ENCODE peak calls at places on chromosomes 1 and 21, in eight cellular contexts. Y is HTR-8/SVneo, U is activated B cell treated with CpG ODN at 0.5 μM for 24 hours, G is neural progenitor cell, N is nucleus accumbens, B is WTC11, X is HT-29, W is fibroblast of the aortic adventitia. A is an unnamed sample.

GRCh38 chr1:200415693-200416593 is 6.1 kb upstream of the ZNF281 start:
- DNase-seq in B (no peak), X (peak; percentile 22), G (no peak), Y (peak; percentile 73), N (no peak), U (no peak), W (peak; percentile 98), A (peak; percentile 99)

GRCh38 chr1:51488372-51489050 is 30.6 kb downstream of the EPS15 start:
- DNase-seq in Y (no peak), G (no peak), B (no peak), X (no peak), U (no peak), W (peak; percentile 28), N (no peak), A (no peak)

GRCh38 chr1:8880068-8880676 is 1.7 kb upstream of the ENO1 start:
- DNase-seq in X (peak; percentile 74), N (no peak), B (no peak), U (no peak), Y (no peak), G (no peak), W (peak; percentile 100), A (peak; percentile 96)

GRCh38 chr21:20856926-20857325 is 141.3 kb upstream of the NCAM2 start:
- DNase-seq in W (no peak), U (no peak), G (no peak), Y (no peak), N (no peak), X (no peak), B (no peak), A (no peak)

GRCh38 chr1:67676946-67677345 is 8.1 kb upstream of the GADD45A start:
- DNase-seq in N (no peak), U (no peak), B (no peak), Y (no peak), W (no peak), G (no peak), X (no peak), A (no peak)

GRCh38 chr1:17717595-17717994 is 37.5 kb upstream of the ACTL8 start:
- DNase-seq in Y (no peak), X (no peak), U (no peak), N (no peak), G (no peak), B (no peak), W (no peak), A (no peak)

GRCh38 chr1:204314893-204315735 is 44.6 kb downstream of the PLEKHA6 start:
- DNase-seq in W (no peak), X (no peak), Y (no peak), G (no peak), B (no peak), U (no peak), N (no peak), A (no peak)

GRCh38 chr1:53572061-53572801 is 113.0 kb downstream of the DMRTB1 start:
- DNase-seq in N (no peak), X (peak; percentile 52), Y (peak; percentile 69), U (no peak), G (peak; percentile 70), W (peak; percentile 25), B (peak; percentile 12), A (peak; percentile 77)

GRCh38 chr21:42367379-42368165 is 1.2 kb upstream of the TFF1 start:
- DNase-seq in X (no peak), N (no peak), Y (no peak), B (no peak), W (no peak), G (no peak), U (no peak), A (no peak)

GRCh38 chr1:192167941-192168685 is 9.9 kb downstream of the RGS18 start:
- DNase-seq in Y (no peak), X (no peak), G (no peak), N (no peak), W (peak; percentile 80), U (no peak), B (no peak), A (peak; percentile 8)

GRCh38 chr1:17009706-17010105 is 2.0 kb downstream of the ATP13A2 start:
- DNase-seq in W (no peak), B (no peak), Y (no peak), G (no peak), U (no peak), N (no peak), X (peak; percentile 65), A (no peak)

GRCh38 chr1:33735624-33736023 is 128.3 kb upstream of the HMGB4 start:
- DNase-seq in N (no peak), Y (peak; percentile 15), U (no peak), X (peak; percentile 2), G (peak; percentile 9), W (peak; percentile 70), B (no peak), A (no peak)

GRCh38 chr21:15731243-15731613 is 1.4 kb downstream of the USP25 start:
- DNase-seq in Y (no peak), W (peak; percentile 6), G (no peak), N (no peak), U (no peak), X (peak; percentile 52), B (no peak), A (peak; percentile 62)

GRCh38 chr1:159752135-159752580 is 28.6 kb upstream of the DUSP23 start:
- DNase-seq in G (no peak), N (no peak), W (peak; percentile 93), X (no peak), U (no peak), Y (no peak), B (no peak), A (peak; percentile 100)

GRCh38 chr1:170682159-170682558 is 18.2 kb downstream of the PRRX1 start:
- DNase-seq in N (no peak), B (no peak), X (no peak), G (no peak), U (no peak), W (no peak), Y (no peak), A (no peak)

GRCh38 chr1:201732351-201732750 is 96.6 kb upstream of the IPO9 start:
- DNase-seq in Y (no peak), X (no peak), N (no peak), W (peak; percentile 75), B (no peak), U (no peak), G (no peak), A (no peak)

GRCh38 chr21:35984654-35985366 is 75.5 kb downstream of the SETD4 start:
- DNase-seq in X (peak; percentile 25), N (no peak), B (no peak), Y (no peak), W (no peak), U (no peak), G (no peak), A (no peak)

GRCh38 chr1:243268284-243268653 is 12.4 kb downstream of the SDCCAG8 start:
- DNase-seq in G (no peak), U (no peak), N (no peak), Y (peak; percentile 45), X (no peak), W (peak; percentile 99), B (no peak), A (peak; percentile 84)

GRCh38 chr1:19846338-19846737 is 31.3 kb upstream of the RNF186 start:
- DNase-seq in B (no peak), Y (no peak), U (no peak), G (no peak), X (no peak), N (no peak), W (no peak), A (no peak)

GRCh38 chr1:119635801-119636390 is 12.2 kb downstream of the ZNF697 start:
- DNase-seq in X (no peak), B (no peak), W (peak; percentile 64), N (no peak), U (no peak), Y (no peak), G (no peak), A (no peak)

GRCh38 chr1:225554216-225554812 is 98.6 kb downstream of the ENAH start:
- DNase-seq in W (peak; percentile 65), B (no peak), Y (peak; percentile 40), U (no peak), G (no peak), X (peak; percentile 43), N (no peak), A (peak; percentile 67)

GRCh38 chr1:905071-905749 is 18.5 kb upstream of the SAMD11 start:
- DNase-seq in Y (no peak), G (peak; percentile 37), N (no peak), W (no peak), U (peak; percentile 40), X (no peak), B (peak; percentile 59), A (no peak)

GRCh38 chr1:163509126-163509525 is 187.4 kb downstream of the NUF2 start:
- DNase-seq in U (no peak), X (no peak), N (no peak), Y (no peak), B (no peak), W (no peak), G (no peak), A (peak; percentile 23)

GRCh38 chr1:224238756-224239155 is 55.7 kb downstream of the DEGS1 start:
- DNase-seq in X (no peak), B (no peak), G (no peak), W (no peak), Y (no peak), N (no peak), U (no peak), A (no peak)

GRCh38 chr1:167648252-167648849 is 18.3 kb downstream of the RCSD1 start:
- DNase-seq in N (no peak), Y (no peak), G (no peak), B (no peak), X (no peak), W (no peak), U (no peak), A (no peak)

GRCh38 chr1:236102611-236103010 is 37.7 kb upstream of the NID1 start:
- DNase-seq in Y (no peak), B (no peak), W (no peak), U (no peak), N (no peak), G (no peak), X (no peak), A (no peak)

A was measured in MCF 10A.